ENCODE peak calls at places on chromosomes 16 and 17, in nine cellular contexts. X is mammary epithelial cell; D is NCI-H1092; I is body of pancreas; C is hippocampal formation; Y is foreskin fibroblast; Z is CD4-positive, alpha-beta memory T cell; Q is activated CD4-positive, alpha-beta T cell treated with anti-CD3 and anti-CD28 coated beads, Interleukin-2, amount 50 U/mL, for 1 hour; P is suprapubic skin. U is an unnamed sample.

GRCh38 chr17:57946798-57947358 is 8.3 kb downstream of the CUEDC1 start:
- DNase-seq in X (peak; percentile 69), D (no peak), I (peak; percentile 80), C (no peak), Y (peak; percentile 82), Z (peak; percentile 22), Q (peak; percentile 4), P (no peak), U (no peak)

GRCh38 chr17:80943346-80944145 is 48.1 kb upstream of the CHMP6 start:
- DNase-seq in X (no peak), D (no peak), I (no peak), C (no peak), Y (no peak), Z (no peak), Q (no peak), P (no peak), U (no peak)

GRCh38 chr16:53848277-53848942 is 144.5 kb downstream of the FTO start:
- DNase-seq in X (no peak), D (no peak), I (no peak), C (no peak), Y (no peak), Z (no peak), Q (no peak), P (no peak), U (no peak)

GRCh38 chr16:22711847-22712246 is 102.1 kb upstream of the HS3ST2 start:
- DNase-seq in X (no peak), D (no peak), I (no peak), C (no peak), Y (no peak), Z (no peak), Q (no peak), P (no peak), U (no peak)

GRCh38 chr17:2178798-2179505 is 124.0 kb downstream of the HIC1 start:
- DNase-seq in X (no peak), D (no peak), I (no peak), C (no peak), Y (no peak), Z (no peak), Q (no peak), P (no peak), U (no peak)

GRCh38 chr16:19227643-19228042 is 57.9 kb upstream of the CLEC19A start:
- DNase-seq in X (no peak), D (no peak), I (peak; percentile 42), C (no peak), Y (no peak), Z (no peak), Q (no peak), P (no peak), U (no peak)

GRCh38 chr16:15819046-15819445 is 37.8 kb downstream of the MYH11 start:
- DNase-seq in X (no peak), D (no peak), I (no peak), C (no peak), Y (no peak), Z (no peak), Q (no peak), P (no peak), U (no peak)

GRCh38 chr17:76089680-76090516 is 10.9 kb downstream of the ZACN start:
- DNase-seq in X (no peak), D (no peak), I (no peak), C (no peak), Y (no peak), Z (no peak), Q (no peak), P (no peak), U (no peak)